ENCODE peak calls at places on chromosomes 13 and 19, in six cellular contexts. H is thoracic aorta; E is HL-60; P is GM20000; G is fibroblast of pulmonary artery; V is CD4-positive, alpha-beta T cell. B is an unnamed sample.

GRCh38 chr19:2962018-2962670 is 15.2 kb upstream of the TLE6 start:
- DNase-seq in P (peak), E (no peak), V (no peak), H (no peak), G (peak), B (peak)

GRCh38 chr19:4279530-4280422 is 710 bp downstream of the SHD start:
- DNase-seq in P (no peak), H (no peak), E (no peak), G (no peak), V (no peak), B (no peak)

GRCh38 chr13:105346141-105346766 is 1189.2 kb downstream of the EFNB2 start:
- DNase-seq in G (peak), H (no peak), E (no peak), V (no peak), P (no peak), B (no peak)

GRCh38 chr13:66430266-66430665 is 799.9 kb downstream of the PCDH9 start:
- DNase-seq in E (no peak), V (no peak), G (no peak), H (no peak), P (no peak), B (no peak)

GRCh38 chr13:32645854-32646253 is 59.6 kb downstream of the PDS5B start:
- DNase-seq in H (no peak), V (no peak), P (no peak), G (no peak), E (no peak), B (no peak)

GRCh38 chr19:12834418-12834943 is at the start of gene RTBDN:
- DNase-seq in H (no peak), V (no peak), E (no peak), P (peak), G (no peak), B (no peak)

GRCh38 chr19:54233941-54234340 is 8.6 kb downstream of the LILRA6 start:
- DNase-seq in V (no peak), P (no peak), E (no peak), G (no peak), H (no peak), B (no peak)

GRCh38 chr13:78601124-78601885 is 2.0 kb downstream of the POU4F1 start:
- DNase-seq in H (no peak), E (no peak), G (peak), P (peak), V (peak), B (no peak)

GRCh38 chr13:81540777-81541176 is 1199.9 kb upstream of the SPRY2 start:
- DNase-seq in P (no peak), H (no peak), E (no peak), G (no peak), V (no peak), B (no peak)

GRCh38 chr13:80571346-80572307 is 230.7 kb upstream of the SPRY2 start:
- DNase-seq in E (no peak), H (no peak), P (no peak), G (no peak), V (no peak), B (no peak)

GRCh38 chr13:82720961-82721360 is 1161.3 kb downstream of the SLITRK1 start:
- DNase-seq in P (no peak), E (no peak), H (no peak), V (no peak), G (no peak), B (no peak)

GRCh38 chr13:24208314-24208713 is 47.8 kb downstream of the SPATA13 start:
- DNase-seq in P (no peak), G (peak), V (no peak), E (no peak), H (no peak), B (no peak)

GRCh38 chr13:76825415-76825814 is 60.8 kb downstream of the KCTD12 start:
- DNase-seq in E (no peak), V (no peak), H (no peak), P (no peak), G (peak), B (no peak)

GRCh38 chr19:46859637-46860124 is 1.1 kb upstream of the ARHGAP35 start:
- DNase-seq in E (no peak), G (no peak), H (no peak), V (no peak), P (no peak), B (no peak)

GRCh38 chr19:16779539-16780163 is 49.5 kb upstream of the SIN3B start:
- DNase-seq in P (no peak), G (peak), E (no peak), H (no peak), V (no peak), B (no peak)

GRCh38 chr19:38389101-38389925 is 816 bp downstream of the SPRED3 start:
- DNase-seq in H (peak), P (no peak), E (no peak), V (no peak), G (peak), B (no peak)

GRCh38 chr19:577439-578392 is 5.3 kb downstream of the BSG start:
- DNase-seq in V (no peak), E (no peak), G (no peak), P (no peak), H (no peak), B (no peak)
- TF ChIP-seq CTCF in V (no peak), E (no peak), G (no peak), P (no peak), H (no peak), B (no peak)

GRCh38 chr19:6020166-6020967 is 42.4 kb upstream of the RANBP3 start:
- DNase-seq in G (no peak), H (no peak), P (no peak), V (no peak), E (no peak), B (peak)
- TF ChIP-seq CTCF in G (no peak), H (no peak), P (no peak), V (no peak), E (no peak), B (no peak)

GRCh38 chr19:10895920-10896319 is 24.6 kb downstream of the CARM1 start:
- DNase-seq in P (no peak), E (no peak), G (no peak), H (no peak), V (no peak), B (no peak)
- TF ChIP-seq CTCF in P (no peak), E (no peak), G (no peak), H (no peak), V (no peak), B (peak)

GRCh38 chr13:103325675-103326074 is 259.5 kb upstream of the SLC10A2 start:
- DNase-seq in P (no peak), V (no peak), G (no peak), H (no peak), E (no peak), B (no peak)

GRCh38 chr13:103324641-103325040 is 258.4 kb upstream of the SLC10A2 start:
- DNase-seq in V (no peak), P (no peak), G (no peak), H (no peak), E (no peak), B (no peak)

GRCh38 chr13:103328899-103329298 is 262.7 kb upstream of the SLC10A2 start:
- DNase-seq in E (no peak), V (no peak), G (no peak), H (no peak), P (no peak), B (no peak)
- TF ChIP-seq CTCF in E (no peak), V (no peak), G (no peak), H (no peak), P (no peak), B (no peak)

DNA sequence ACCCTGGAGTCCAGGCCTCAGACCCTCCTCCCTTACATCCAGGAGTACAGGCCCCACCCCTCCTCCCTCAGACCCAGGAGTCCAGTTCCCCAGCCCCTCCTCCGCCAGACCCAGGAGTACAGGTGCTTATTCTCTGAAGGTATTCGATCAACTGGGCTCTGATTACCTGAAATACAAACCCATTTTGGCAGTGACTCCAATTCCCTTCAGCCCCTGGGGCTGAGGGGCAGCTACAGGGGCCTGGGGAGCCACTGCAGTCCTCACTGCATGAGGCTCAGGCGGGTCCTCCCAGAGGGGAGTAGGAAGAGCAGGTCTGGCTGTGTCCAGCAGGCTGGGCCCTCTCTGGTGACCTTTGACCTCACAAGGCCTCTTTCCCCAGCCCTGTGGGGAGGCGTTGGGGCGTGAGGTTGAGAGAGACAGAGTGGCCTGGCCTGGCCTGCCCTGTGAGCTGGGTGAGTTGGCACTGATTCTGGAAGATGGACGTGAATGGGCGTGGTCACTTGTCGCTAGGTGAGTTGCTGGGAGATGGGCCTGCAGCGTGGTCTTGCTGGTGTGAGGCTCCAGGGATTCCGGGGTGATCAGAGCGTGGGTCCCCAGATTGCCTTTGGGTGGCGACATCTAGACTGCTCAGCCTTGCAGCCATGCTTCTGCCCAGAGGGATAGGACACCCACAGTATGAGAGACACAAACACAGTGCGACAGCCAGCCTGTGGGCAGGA is 3.1 kb downstream of the BCAT2 start:
- DNase-seq in E (no peak), P (no peak), V (no peak), G (no peak), H (no peak), B (no peak)
- TF ChIP-seq CTCF in E (no peak), P (no peak), V (no peak), G (no peak), H (no peak), B (no peak)

GRCh38 chr13:111363591-111363990 is 43.1 kb downstream of the TEX29 start:
- DNase-seq in E (no peak), V (no peak), P (no peak), H (no peak), G (no peak), B (no peak)
- TF ChIP-seq CTCF in E (no peak), V (no peak), P (no peak), H (no peak), G (no peak), B (no peak)

DNA sequence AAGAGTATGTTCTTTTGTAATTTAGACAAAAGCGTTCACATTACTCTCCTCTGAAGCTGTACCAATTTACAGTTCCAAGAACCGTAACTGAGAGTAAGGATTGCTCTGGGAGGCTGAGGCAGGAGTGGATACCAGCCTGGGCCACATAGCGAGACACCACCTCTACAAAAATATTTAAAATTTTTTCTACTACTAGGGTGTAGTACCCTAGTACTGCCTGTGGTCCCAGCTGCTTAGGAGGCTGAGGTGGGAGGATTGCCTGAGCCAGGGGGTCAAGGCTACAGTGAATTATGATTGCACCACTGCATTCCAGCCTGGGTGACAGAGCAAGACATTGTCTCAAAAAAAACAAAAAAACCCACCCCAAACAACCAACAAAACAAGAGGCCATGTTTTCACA is 12.1 kb upstream of the CYP2A6 start:
- DNase-seq in E (no peak), H (no peak), P (no peak), V (no peak), G (no peak), B (no peak)
- TF ChIP-seq CTCF in E (no peak), H (peak), P (no peak), V (no peak), G (no peak), B (no peak)

B was measured in progenitor cell of endocrine pancreas.